ENCODE peak calls at places on chromosomes 1 and 21, in seven cellular contexts. J is H9, E is neuronal stem cell, R is IMR-90, Q is mesendoderm, G is trophoblast cell, V is H1. K is an unnamed sample.
A peak's percentile ranks its signal among the peaks of the same experiment; 100 is the strongest.

GRCh38 chr1:115227683-115228082 is 110.4 kb downstream of the NGF start:
- DNase-seq in J (no peak), E (no peak), R (peak; percentile 81), Q (no peak), G (no peak), V (no peak), K (no peak)

GRCh38 chr1:24417681-24418080 is 2.1 kb downstream of the NIPAL3 start:
- DNase-seq in J (no peak), E (no peak), R (peak; percentile 65), Q (no peak), G (peak; percentile 33), V (no peak), K (peak; percentile 61)

GRCh38 chr1:220323717-220324116 is 51.5 kb upstream of the RAB3GAP2 start:
- DNase-seq in J (no peak), E (no peak), R (no peak), Q (no peak), G (no peak), V (no peak), K (no peak)

GRCh38 chr1:209662879-209663327 is 10.7 kb upstream of the LAMB3 start:
- DNase-seq in J (no peak), E (no peak), R (no peak), Q (no peak), G (no peak), V (no peak), K (no peak)

GRCh38 chr1:61253059-61253735 is 170.8 kb downstream of the NFIA start:
- DNase-seq in J (no peak), E (no peak), R (peak; percentile 17), Q (no peak), G (no peak), V (no peak), K (peak; percentile 56)

GRCh38 chr1:151858886-151859665 is 5.6 kb upstream of the THEM5 start:
- DNase-seq in J (no peak), E (no peak), R (no peak), Q (no peak), G (no peak), V (no peak), K (no peak)

GRCh38 chr1:198775606-198776005 is 136.8 kb downstream of the PTPRC start:
- DNase-seq in J (no peak), E (no peak), R (peak; percentile 46), Q (peak; percentile 8), G (no peak), V (no peak), K (peak; percentile 40)

GRCh38 chr1:176741181-176741580 is 278.2 kb downstream of the PAPPA2 start:
- DNase-seq in J (no peak), E (no peak), R (no peak), Q (no peak), G (no peak), V (no peak), K (no peak)

GRCh38 chr1:12053752-12054548 is 9.2 kb upstream of the TNFRSF8 start:
- DNase-seq in J (no peak), E (no peak), R (peak; percentile 25), Q (no peak), G (no peak), V (no peak), K (peak; percentile 7)

GRCh38 chr1:176691251-176692228 is 228.6 kb downstream of the PAPPA2 start:
- DNase-seq in J (peak; percentile 61), E (peak; percentile 58), R (peak; percentile 43), Q (peak; percentile 78), G (peak; percentile 26), V (peak; percentile 9), K (peak; percentile 48)

GRCh38 chr21:42317341-42317741 is 2.1 kb upstream of the TFF3 start:
- DNase-seq in J (no peak), E (no peak), R (no peak), Q (no peak), G (no peak), V (no peak), K (no peak)

GRCh38 chr1:162772571-162773154 is 17.8 kb upstream of the HSD17B7 start:
- DNase-seq in J (no peak), E (no peak), R (peak; percentile 66), Q (no peak), G (no peak), V (no peak), K (no peak)

GRCh38 chr1:228977741-228978140 is 242.5 kb downstream of the RHOU start:
- DNase-seq in J (peak; percentile 5), E (no peak), R (no peak), Q (no peak), G (no peak), V (no peak), K (no peak)

GRCh38 chr1:34792868-34793727 is at the start of gene GJA4:
- DNase-seq in J (no peak), E (no peak), R (no peak), Q (no peak), G (no peak), V (no peak), K (no peak)

GRCh38 chr1:46725736-46726108 is 6.8 kb upstream of the EFCAB14 start:
- DNase-seq in J (no peak), E (no peak), R (peak; percentile 35), Q (no peak), G (peak; percentile 67), V (no peak), K (no peak)

GRCh38 chr1:117164209-117164608 is 42.7 kb upstream of the TRIM45 start:
- DNase-seq in J (no peak), E (no peak), R (no peak), Q (no peak), G (no peak), V (no peak), K (no peak)

GRCh38 chr1:205172729-205173366 is 38.7 kb downstream of the DSTYK start:
- DNase-seq in J (no peak), E (no peak), R (peak; percentile 99), Q (no peak), G (no peak), V (no peak), K (peak; percentile 94)

GRCh38 chr1:203402609-203403337 is 51.9 kb upstream of the FMOD start:
- DNase-seq in J (no peak), E (no peak), R (peak; percentile 98), Q (no peak), G (no peak), V (no peak), K (peak; percentile 95)

GRCh38 chr1:62723841-62724240 is 35.7 kb upstream of the DOCK7 start:
- DNase-seq in J (no peak), E (no peak), R (no peak), Q (no peak), G (no peak), V (no peak), K (no peak)

GRCh38 chr1:177310326-177310725 is 139.6 kb downstream of the BRINP2 start:
- DNase-seq in J (no peak), E (no peak), R (no peak), Q (no peak), G (no peak), V (no peak), K (no peak)

GRCh38 chr1:156524481-156524869 is 23.9 kb upstream of the MEF2D start:
- DNase-seq in J (no peak), E (no peak), R (no peak), Q (no peak), G (no peak), V (no peak), K (no peak)

GRCh38 chr1:246577082-246577719 is 10.9 kb downstream of the CNST start:
- DNase-seq in J (no peak), E (no peak), R (no peak), Q (no peak), G (no peak), V (no peak), K (no peak)

GRCh38 chr1:21022279-21023040 is 154.2 kb downstream of the EIF4G3 start:
- DNase-seq in J (no peak), E (no peak), R (peak; percentile 99), Q (peak; percentile 52), G (peak; percentile 51), V (no peak), K (peak; percentile 100)

GRCh38 chr21:36788116-36788515 is 89.2 kb downstream of the SIM2 start:
- DNase-seq in J (no peak), E (no peak), R (no peak), Q (no peak), G (no peak), V (no peak), K (peak; percentile 31)

GRCh38 chr1:19352839-19353238 is 40.7 kb downstream of the SLC66A1 start:
- DNase-seq in J (no peak), E (no peak), R (no peak), Q (no peak), G (no peak), V (no peak), K (no peak)
- H3K4me1 ChIP-seq in J (peaks cover 3% of the 10 kb centered on the region), E (no peaks in the 10 kb centered on the region), R (peaks cover 2% of the 10 kb centered on the region), Q (no peaks in the 10 kb centered on the region), G (no peaks in the 10 kb centered on the region), V (peaks cover 18% of the 10 kb centered on the region), K (peaks cover 34% of the 10 kb centered on the region)

DNA sequence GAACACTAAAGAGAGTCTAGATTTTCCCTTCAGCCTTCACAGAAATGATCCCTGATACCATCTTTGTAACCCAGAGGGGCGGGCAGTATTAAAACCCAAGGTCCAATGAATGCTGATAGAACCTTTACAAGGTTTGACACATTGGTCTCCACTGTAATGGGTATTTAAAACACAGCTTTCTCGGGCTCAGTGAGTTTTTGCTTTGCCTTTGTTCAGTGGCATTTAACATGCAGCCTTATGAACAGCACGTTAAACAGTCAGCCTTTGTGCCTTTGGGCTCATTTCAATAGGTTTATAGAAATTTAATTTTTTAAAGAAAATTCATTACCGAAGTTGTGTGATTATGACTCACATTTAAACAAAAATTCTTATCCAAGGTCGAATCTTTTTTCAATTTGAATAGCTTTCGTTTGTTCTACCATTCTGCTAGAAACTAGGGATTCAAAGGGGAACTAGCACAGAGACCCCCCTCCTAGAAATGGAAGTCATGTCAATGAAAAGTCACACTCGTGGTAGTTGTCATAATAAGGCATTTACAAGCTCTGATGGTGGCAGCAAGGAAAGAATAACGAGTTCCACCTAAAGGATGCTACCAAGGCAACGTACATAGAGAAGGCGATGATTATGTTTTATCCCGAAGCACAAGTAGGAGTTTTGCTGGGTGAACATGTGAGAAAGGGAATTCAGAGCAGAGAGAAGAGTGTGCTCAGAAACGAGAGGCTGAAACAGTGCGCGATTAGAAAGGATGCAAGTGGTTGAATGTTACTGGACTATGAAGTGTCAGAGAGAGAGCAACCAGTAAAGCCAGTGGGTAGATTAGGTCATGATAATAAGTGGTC is 66.2 kb downstream of the SGIP1 start:
- DNase-seq in J (no peak), E (no peak), R (no peak), Q (no peak), G (no peak), V (no peak), K (no peak)
- H3K4ac ChIP-seq in J (no peak overlapping the region), E (no peak overlapping the region), R (peak overlapping the region; percentile 87), Q (no peak overlapping the region), G (no peak overlapping the region), V (no peak overlapping the region), K (no peak overlapping the region)

DNA sequence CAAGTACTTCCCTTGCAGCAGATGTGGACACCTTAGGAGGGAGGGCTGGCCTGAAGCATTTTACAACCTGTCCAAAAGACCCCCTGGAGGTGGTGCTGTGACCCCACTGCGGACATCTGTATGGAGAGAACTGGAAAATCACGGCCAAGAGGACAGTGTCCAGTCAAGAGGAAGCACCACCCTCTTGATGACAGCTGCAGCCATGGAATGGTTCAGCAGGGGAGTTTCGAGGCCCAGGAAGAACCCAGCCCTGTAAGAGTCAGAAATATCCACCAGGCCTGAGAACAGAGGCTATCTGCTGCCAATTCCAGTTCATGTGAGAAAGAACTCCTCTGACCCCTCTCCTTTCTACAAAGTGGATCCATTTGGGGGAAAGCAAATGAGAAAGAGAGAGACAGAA is 126.8 kb downstream of the PLXNA2 start:
- DNase-seq in J (no peak), E (no peak), R (no peak), Q (no peak), G (no peak), V (no peak), K (no peak)
- H3K18ac ChIP-seq in J (no peak overlapping the region), E (no peak overlapping the region), R (no peak overlapping the region), Q (no peak overlapping the region), G (peak overlapping the region; percentile 77), V (no peak overlapping the region), K (no peak overlapping the region)

GRCh38 chr1:41954533-41954944 is 35.8 kb upstream of the HIVEP3 start:
- DNase-seq in J (peak; percentile 52), E (no peak), R (peak; percentile 85), Q (peak; percentile 1), G (peak; percentile 49), V (peak; percentile 10), K (peak; percentile 84)
- H3K4me1 ChIP-seq in J (peaks cover 2% of the 10 kb centered on the region), E (peaks cover 17% of the 10 kb centered on the region), R (peaks cover 8% of the 10 kb centered on the region), Q (no peaks in the 10 kb centered on the region), G (no peaks in the 10 kb centered on the region), V (peaks cover 3% of the 10 kb centered on the region), K (peaks cover 16% of the 10 kb centered on the region)